ENCODE peak calls at places on chromosomes 16 and 17, in eight cellular contexts. J, E, K, I, B, N, Y and V are unnamed samples.

GRCh38 chr17:11561281-11561680 is 37.0 kb upstream of the DNAH9 start:
- DNase-seq in I (no peak), J (no peak), Y (no peak), B (no peak), K (no peak), E (no peak), N (no peak), V (no peak)

GRCh38 chr17:75267403-75268232 is 3.4 kb downstream of the MIF4GD start:
- DNase-seq in Y (no peak), J (no peak), K (no peak), I (peak), B (peak), E (no peak), N (no peak), V (no peak)

GRCh38 chr16:3259097-3259496 is 2.7 kb upstream of the MEFV start:
- DNase-seq in K (no peak), N (no peak), E (no peak), J (peak), B (no peak), Y (no peak), I (no peak), V (no peak)

GRCh38 chr17:11898526-11899235 is 98.6 kb downstream of the ZNF18 start:
- DNase-seq in N (no peak), I (no peak), J (no peak), B (no peak), Y (no peak), E (no peak), K (no peak), V (no peak)

GRCh38 chr17:18267927-18268711 is 7.7 kb downstream of the MIEF2 start:
- DNase-seq in K (no peak), J (peak), Y (no peak), I (peak), B (peak), E (no peak), N (no peak), V (no peak)

GRCh38 chr16:9820481-9821246 is 361.6 kb downstream of the GRIN2A start:
- DNase-seq in I (peak), K (no peak), B (no peak), N (no peak), E (no peak), Y (no peak), J (no peak), V (no peak)

GRCh38 chr17:55238931-55239297 is 25.8 kb upstream of the HLF start:
- DNase-seq in I (peak), K (no peak), Y (no peak), J (no peak), N (no peak), B (peak), E (no peak), V (no peak)

GRCh38 chr16:58393138-58393504 is 850 bp downstream of the GINS3 start:
- DNase-seq in E (no peak), J (peak), N (no peak), Y (peak), I (peak), K (no peak), B (peak), V (no peak)

GRCh38 chr16:17858061-17858460 is 387.3 kb upstream of the XYLT1 start:
- DNase-seq in Y (no peak), J (no peak), E (no peak), I (no peak), N (no peak), B (no peak), K (no peak), V (no peak)

GRCh38 chr17:50168319-50168718 is 2.5 kb downstream of the SGCA start:
- DNase-seq in J (no peak), N (no peak), Y (no peak), I (no peak), E (no peak), B (no peak), K (no peak), V (no peak)

GRCh38 chr17:72591500-72592241 is 470.9 kb downstream of the SOX9 start:
- DNase-seq in J (peak), K (no peak), E (no peak), B (peak), I (peak), Y (no peak), N (no peak), V (no peak)